ENCODE peak calls at places on chromosome 14, in six cellular contexts. One of them, this sample, is unnamed.

GRCh38 chr14:73208390-73208789 is 28.9 kb upstream of the PAPLN start:
- DNase-seq in foreskin fibroblast: no peak
- DNase-seq in astrocyte of the cerebellum: no peak
- DNase-seq in A549: no peak
- DNase-seq in RWPE1: no peak
- DNase-seq in fibroblast of mammary gland: no peak
- DNase-seq in this sample: no peak

GRCh38 chr14:68535404-68536024 is 257.4 kb downstream of the ZFP36L1 start:
- DNase-seq in foreskin fibroblast: peak; percentile 91
- DNase-seq in astrocyte of the cerebellum: no peak
- DNase-seq in A549: no peak
- DNase-seq in RWPE1: peak; percentile 67
- DNase-seq in fibroblast of mammary gland: peak; percentile 95
- DNase-seq in this sample: peak; percentile 91

GRCh38 chr14:102363182-102363952 is 626 bp downstream of the TECPR2 start:
- DNase-seq in foreskin fibroblast: peak; percentile 50
- DNase-seq in astrocyte of the cerebellum: no peak
- DNase-seq in A549: peak; percentile 23
- DNase-seq in RWPE1: peak; percentile 49
- DNase-seq in fibroblast of mammary gland: peak; percentile 57
- DNase-seq in this sample: peak; percentile 66

GRCh38 chr14:64112859-64113258 is 181.3 kb downstream of the ESR2 start:
- DNase-seq in foreskin fibroblast: no peak
- DNase-seq in astrocyte of the cerebellum: no peak
- DNase-seq in A549: no peak
- DNase-seq in RWPE1: peak; percentile 8
- DNase-seq in fibroblast of mammary gland: no peak
- DNase-seq in this sample: no peak

GRCh38 chr14:72476657-72477499 is 417.0 kb downstream of the DPF3 start:
- DNase-seq in foreskin fibroblast: peak; percentile 64
- DNase-seq in astrocyte of the cerebellum: peak; percentile 95
- DNase-seq in A549: no peak
- DNase-seq in RWPE1: peak; percentile 28
- DNase-seq in fibroblast of mammary gland: peak; percentile 49
- DNase-seq in this sample: peak; percentile 85

GRCh38 chr14:94144765-94145164 is 15.4 kb upstream of the IFI27L2 start:
- DNase-seq in foreskin fibroblast: no peak
- DNase-seq in astrocyte of the cerebellum: no peak
- DNase-seq in A549: no peak
- DNase-seq in RWPE1: no peak
- DNase-seq in fibroblast of mammary gland: no peak
- DNase-seq in this sample: no peak

GRCh38 chr14:67763158-67763822 is 53.1 kb downstream of the ZFYVE26 start:
- DNase-seq in foreskin fibroblast: no peak
- DNase-seq in astrocyte of the cerebellum: no peak
- DNase-seq in A549: no peak
- DNase-seq in RWPE1: no peak
- DNase-seq in fibroblast of mammary gland: no peak
- DNase-seq in this sample: no peak

GRCh38 chr14:41806355-41806975 is 199.8 kb downstream of the LRFN5 start:
- DNase-seq in foreskin fibroblast: no peak
- DNase-seq in astrocyte of the cerebellum: no peak
- DNase-seq in A549: no peak
- DNase-seq in RWPE1: no peak
- DNase-seq in fibroblast of mammary gland: peak; percentile 28
- DNase-seq in this sample: no peak

GRCh38 chr14:99136401-99136800 is 135.6 kb downstream of the BCL11B start:
- DNase-seq in foreskin fibroblast: no peak
- DNase-seq in astrocyte of the cerebellum: no peak
- DNase-seq in A549: no peak
- DNase-seq in RWPE1: no peak
- DNase-seq in fibroblast of mammary gland: no peak
- DNase-seq in this sample: no peak

GRCh38 chr14:75047506-75047905 is 3.8 kb downstream of the MLH3 start:
- DNase-seq in foreskin fibroblast: peak; percentile 39
- DNase-seq in astrocyte of the cerebellum: no peak
- DNase-seq in A549: no peak
- DNase-seq in RWPE1: no peak
- DNase-seq in fibroblast of mammary gland: peak; percentile 53
- DNase-seq in this sample: no peak

GRCh38 chr14:72673179-72673578 is 220.7 kb downstream of the DPF3 start:
- DNase-seq in foreskin fibroblast: no peak
- DNase-seq in astrocyte of the cerebellum: no peak
- DNase-seq in A549: no peak
- DNase-seq in RWPE1: no peak
- DNase-seq in fibroblast of mammary gland: no peak
- DNase-seq in this sample: no peak

GRCh38 chr14:53151867-53152626 is 1.1 kb downstream of the DDHD1 start:
- DNase-seq in foreskin fibroblast: peak; percentile 51
- DNase-seq in astrocyte of the cerebellum: no peak
- DNase-seq in A549: peak; percentile 89
- DNase-seq in RWPE1: peak; percentile 82
- DNase-seq in fibroblast of mammary gland: peak; percentile 46
- DNase-seq in this sample: peak; percentile 46
- TF ChIP-seq CTCF in foreskin fibroblast: no peak
- TF ChIP-seq CTCF in astrocyte of the cerebellum: peak; percentile 12
- TF ChIP-seq CTCF in A549: peak; percentile 14
- TF ChIP-seq CTCF in RWPE1: peak; percentile 50
- TF ChIP-seq CTCF in fibroblast of mammary gland: peak; percentile 22
- TF ChIP-seq CTCF in this sample: peak; percentile 57

DNA sequence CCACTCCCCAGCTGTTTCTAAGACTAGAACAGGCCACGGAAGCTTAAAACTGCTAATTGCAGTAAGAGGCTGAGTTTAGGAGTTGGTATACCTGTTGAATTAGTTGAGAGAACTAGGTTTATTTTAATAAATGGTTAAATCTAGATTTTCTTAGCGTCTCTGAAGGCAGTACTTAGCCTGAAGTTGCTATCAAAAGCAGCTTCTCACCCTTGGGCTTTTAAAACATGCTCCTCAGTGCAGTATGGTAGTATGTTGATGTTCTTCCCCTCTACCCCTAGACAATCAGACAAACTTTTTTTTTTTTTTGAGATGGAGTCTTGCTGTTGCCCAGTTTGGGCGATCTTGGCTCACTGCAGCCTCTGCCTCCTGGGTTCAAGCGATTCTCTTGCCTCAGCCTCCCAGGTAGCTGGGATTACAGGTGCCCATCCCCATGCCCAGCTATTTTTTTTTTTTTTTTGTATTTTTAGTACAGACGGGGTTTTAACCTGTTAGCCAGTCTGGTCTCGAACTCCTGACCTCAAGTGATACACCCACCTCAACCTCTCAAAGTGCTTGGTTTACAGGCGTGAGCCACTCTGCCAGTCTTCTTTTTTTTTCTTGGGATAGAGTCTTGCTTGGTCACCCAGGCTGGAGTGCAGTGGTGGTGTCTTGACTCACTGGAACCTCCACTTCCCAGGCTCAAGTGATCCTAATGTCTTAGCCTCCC is 6.8 kb downstream of the SRSF5 start:
- DNase-seq in foreskin fibroblast: no peak
- DNase-seq in astrocyte of the cerebellum: no peak
- DNase-seq in A549: no peak
- DNase-seq in RWPE1: no peak
- DNase-seq in fibroblast of mammary gland: no peak
- DNase-seq in this sample: no peak
- TF ChIP-seq CTCF in foreskin fibroblast: no peak
- TF ChIP-seq CTCF in astrocyte of the cerebellum: no peak
- TF ChIP-seq CTCF in A549: no peak
- TF ChIP-seq CTCF in RWPE1: no peak
- TF ChIP-seq CTCF in fibroblast of mammary gland: no peak
- TF ChIP-seq CTCF in this sample: no peak

DNA sequence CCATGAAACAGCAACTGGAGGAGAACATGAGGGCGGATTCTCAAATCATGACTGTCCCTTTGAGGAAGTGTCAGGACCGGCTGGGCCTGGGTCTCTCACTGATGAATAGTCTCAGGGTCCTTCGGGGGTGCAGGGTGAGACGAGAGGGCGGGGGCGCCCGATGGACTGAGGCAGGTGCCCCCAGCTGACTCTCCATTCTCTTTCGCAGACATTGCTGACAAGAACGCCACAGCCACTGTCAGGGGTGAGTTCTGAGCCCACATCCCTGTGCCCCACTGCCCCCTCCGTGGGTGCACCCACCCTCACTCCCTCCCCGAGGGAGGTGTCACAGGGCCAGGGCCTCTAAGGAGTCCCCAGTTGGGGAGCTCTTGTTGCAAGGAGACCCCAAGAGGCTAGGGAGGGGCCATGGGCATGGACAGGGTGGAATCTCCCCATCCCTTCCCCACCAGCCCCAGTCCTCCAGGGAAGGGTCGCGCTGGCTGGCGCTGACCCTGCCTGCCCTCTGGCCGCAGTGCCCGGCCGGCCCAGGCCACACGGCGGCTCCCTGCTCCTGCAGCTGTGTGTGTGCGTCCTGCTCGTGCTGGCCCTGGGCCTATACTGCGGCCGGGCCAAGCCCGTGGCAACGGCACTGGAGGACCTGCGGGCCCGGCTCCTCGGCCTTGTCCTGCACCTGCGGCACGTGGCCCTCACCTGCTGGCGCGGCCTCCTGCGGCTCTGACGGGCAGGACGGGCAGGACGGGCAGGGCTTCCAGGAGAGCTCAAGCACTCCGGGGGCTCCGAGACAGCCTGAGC is 8.7 kb downstream of the C14orf180 start:
- DNase-seq in foreskin fibroblast: no peak
- DNase-seq in astrocyte of the cerebellum: no peak
- DNase-seq in A549: no peak
- DNase-seq in RWPE1: no peak
- DNase-seq in fibroblast of mammary gland: no peak
- DNase-seq in this sample: no peak
- TF ChIP-seq CTCF in foreskin fibroblast: no peak
- TF ChIP-seq CTCF in astrocyte of the cerebellum: no peak
- TF ChIP-seq CTCF in A549: no peak
- TF ChIP-seq CTCF in RWPE1: no peak
- TF ChIP-seq CTCF in fibroblast of mammary gland: no peak
- TF ChIP-seq CTCF in this sample: no peak

DNA sequence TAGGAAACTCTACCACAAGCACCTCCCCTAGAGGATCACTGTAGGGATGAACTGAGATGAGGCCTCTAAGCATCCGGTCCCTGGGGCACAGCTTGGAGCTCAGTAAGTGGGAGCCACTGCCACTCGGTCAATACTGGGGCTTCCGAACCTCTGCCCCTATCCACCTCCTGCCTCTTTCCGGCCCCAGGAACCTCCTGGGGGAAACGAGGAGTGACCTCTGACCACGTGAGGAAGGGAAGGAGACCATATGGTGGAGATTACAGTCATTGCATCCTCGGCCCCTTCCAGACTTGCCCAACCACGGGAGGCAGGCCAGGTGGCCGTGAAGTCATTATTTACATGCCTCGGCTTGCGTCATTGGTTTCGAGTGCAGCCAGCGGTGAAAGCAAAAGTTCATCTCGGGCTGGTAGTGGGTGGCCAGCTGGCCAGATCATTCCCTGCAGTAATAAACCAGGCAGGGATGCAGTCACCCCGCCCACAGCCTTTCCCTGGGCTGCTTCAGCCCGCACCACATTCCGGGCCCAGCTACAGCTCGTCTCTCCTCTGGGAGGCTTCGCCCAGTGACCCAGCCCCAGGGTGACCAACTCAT is 65.4 kb downstream of the C14orf132 start:
- DNase-seq in foreskin fibroblast: peak; percentile 99
- DNase-seq in astrocyte of the cerebellum: peak; percentile 51
- DNase-seq in A549: peak; percentile 75
- DNase-seq in RWPE1: peak; percentile 92
- DNase-seq in fibroblast of mammary gland: peak; percentile 100
- DNase-seq in this sample: peak; percentile 97
- TF ChIP-seq CTCF in foreskin fibroblast: no peak
- TF ChIP-seq CTCF in astrocyte of the cerebellum: no peak
- TF ChIP-seq CTCF in A549: no peak
- TF ChIP-seq CTCF in RWPE1: no peak
- TF ChIP-seq CTCF in fibroblast of mammary gland: no peak
- TF ChIP-seq CTCF in this sample: no peak

This sample was measured in HFFc6.